ENCODE peak calls at places on chromosomes 12 and 14, in seven cellular contexts. D, S, T, R, Y, V and J are unnamed samples.

GRCh38 chr14:76977793-76978730 is 50.4 kb downstream of the IRF2BPL start:
- DNase-seq in V (no peak), S (no peak), T (peak; percentile 77), Y (peak; percentile 83), R (peak; percentile 83), D (peak; percentile 78), J (peak; percentile 78)

GRCh38 chr14:34931206-34931605 is 51.6 kb upstream of the SRP54 start:
- DNase-seq in S (no peak), Y (no peak), D (no peak), T (no peak), V (no peak), R (peak; percentile 13), J (no peak)

GRCh38 chr12:105351523-105351922 is 21.0 kb downstream of the C12orf75 start:
- DNase-seq in S (no peak), Y (no peak), V (no peak), D (no peak), T (no peak), R (no peak), J (no peak)

GRCh38 chr12:24901975-24902461 is 46.9 kb downstream of the BCAT1 start:
- DNase-seq in S (no peak), Y (no peak), V (no peak), D (no peak), T (no peak), R (no peak), J (no peak)

GRCh38 chr14:71776463-71777359 is 155.5 kb upstream of the RGS6 start:
- DNase-seq in S (no peak), R (no peak), T (no peak), D (no peak), V (no peak), Y (no peak), J (no peak)

GRCh38 chr12:11991604-11992003 is 79.1 kb upstream of the BCL2L14 start:
- DNase-seq in R (no peak), Y (no peak), D (no peak), T (no peak), S (no peak), V (no peak), J (no peak)

GRCh38 chr12:60539592-60539991 is 943.8 kb downstream of the SLC16A7 start:
- DNase-seq in Y (no peak), T (no peak), S (no peak), R (no peak), D (no peak), V (no peak), J (no peak)

GRCh38 chr12:131894981-131895639 is 688 bp downstream of the ULK1 start:
- DNase-seq in R (no peak), Y (no peak), V (no peak), S (no peak), D (no peak), T (no peak), J (no peak)

GRCh38 chr14:102620413-102620812 is 28.0 kb downstream of the RCOR1 start:
- DNase-seq in Y (no peak), V (no peak), S (no peak), R (no peak), D (no peak), T (no peak), J (no peak)

GRCh38 chr12:62739266-62739831 is 195.6 kb downstream of the PPM1H start:
- DNase-seq in R (no peak), V (no peak), S (no peak), Y (no peak), D (no peak), T (no peak), J (no peak)

GRCh38 chr12:93938921-93939320 is 209.5 kb upstream of the PLXNC1 start:
- DNase-seq in R (no peak), S (no peak), T (no peak), D (no peak), Y (no peak), V (no peak), J (no peak)

GRCh38 chr12:132433641-132434395 is 56.1 kb upstream of the FBRSL1 start:
- DNase-seq in R (no peak), S (no peak), Y (no peak), T (no peak), D (no peak), V (peak; percentile 34), J (no peak)

GRCh38 chr12:124681779-124682391 is 114.5 kb upstream of the NCOR2 start:
- DNase-seq in V (no peak), Y (peak; percentile 79), S (peak; percentile 94), D (no peak), T (no peak), R (no peak), J (no peak)

GRCh38 chr14:22520235-22520634 is 68.8 kb downstream of the DAD1 start:
- DNase-seq in D (no peak), R (no peak), Y (peak; percentile 74), T (no peak), V (no peak), S (no peak), J (no peak)

GRCh38 chr12:69059465-69060457 is 126.8 kb upstream of the CPM start:
- DNase-seq in Y (no peak), R (no peak), T (no peak), V (no peak), D (no peak), S (no peak), J (no peak)

GRCh38 chr14:33477752-33478151 is 473.1 kb downstream of the EGLN3 start:
- DNase-seq in S (no peak), R (no peak), Y (no peak), D (no peak), V (no peak), T (no peak), J (no peak)

GRCh38 chr12:51391047-51391837 is at the start of gene GALNT6:
- DNase-seq in Y (no peak), R (peak; percentile 47), T (peak; percentile 48), S (no peak), V (no peak), D (peak; percentile 58), J (peak; percentile 67)